ENCODE peak calls at places on chromosomes 4 and X, in nine cellular contexts. Q, R, S, D, N, M, B, E and A are unnamed samples.
A peak's percentile ranks its signal among the peaks of the same experiment; 100 is the strongest.

GRCh38 chr4:39054497-39054896 is 7.5 kb upstream of the KLHL5 start:
- DNase-seq in Q (no peak), R (no peak), E (no peak), D (no peak), B (no peak), N (no peak), M (no peak), S (no peak), A (no peak)

GRCh38 chr4:52877694-52878093 is 15.6 kb downstream of the RASL11B start:
- DNase-seq in N (no peak), R (no peak), S (no peak), E (no peak), M (no peak), B (no peak), D (no peak), Q (no peak), A (no peak)

GRCh38 chrX:24023538-24023937 is 3.4 kb downstream of the KLHL15 start:
- DNase-seq in R (no peak), S (no peak), D (no peak), M (no peak), N (no peak), B (no peak), Q (no peak), E (no peak), A (no peak)

GRCh38 chr4:2337131-2337723 is 75.3 kb upstream of the MXD4 start:
- DNase-seq in D (no peak), R (no peak), Q (no peak), N (no peak), S (no peak), B (no peak), E (no peak), M (no peak), A (no peak)

GRCh38 chr4:89249716-89250361 is 57.8 kb downstream of the GPRIN3 start:
- DNase-seq in Q (peak; percentile 19), E (no peak), S (no peak), N (no peak), M (no peak), R (no peak), D (no peak), B (no peak), A (no peak)

GRCh38 chrX:56233100-56233499 is 944 bp downstream of the KLF8 start:
- DNase-seq in B (no peak), R (no peak), D (no peak), S (no peak), N (no peak), Q (no peak), M (no peak), E (no peak), A (no peak)

GRCh38 chr4:40607224-40607623 is 22.4 kb downstream of the RBM47 start:
- DNase-seq in E (no peak), N (no peak), Q (no peak), R (no peak), M (no peak), S (no peak), D (no peak), B (no peak), A (no peak)

GRCh38 chr4:85127653-85128052 is 161.2 kb upstream of the WDFY3 start:
- DNase-seq in E (peak; percentile 59), B (peak; percentile 43), M (peak; percentile 47), D (peak; percentile 17), Q (peak; percentile 64), S (peak; percentile 77), N (peak; percentile 34), R (peak; percentile 35), A (no peak)

GRCh38 chrX:38108364-38108763 is 102.0 kb downstream of the SYTL5 start:
- DNase-seq in R (no peak), M (no peak), B (no peak), N (no peak), E (no peak), Q (no peak), D (peak; percentile 43), S (no peak), A (no peak)

GRCh38 chrX:19670321-19670750 is 155.0 kb upstream of the MAP3K15 start:
- DNase-seq in E (no peak), N (peak; percentile 21), Q (no peak), M (no peak), R (no peak), D (no peak), B (no peak), S (no peak), A (no peak)
- TF ChIP-seq MAX in E (no peak), N (no peak), Q (no peak), M (no peak), R (no peak), D (no peak), B (no peak), S (no peak), A (no peak)

DNA sequence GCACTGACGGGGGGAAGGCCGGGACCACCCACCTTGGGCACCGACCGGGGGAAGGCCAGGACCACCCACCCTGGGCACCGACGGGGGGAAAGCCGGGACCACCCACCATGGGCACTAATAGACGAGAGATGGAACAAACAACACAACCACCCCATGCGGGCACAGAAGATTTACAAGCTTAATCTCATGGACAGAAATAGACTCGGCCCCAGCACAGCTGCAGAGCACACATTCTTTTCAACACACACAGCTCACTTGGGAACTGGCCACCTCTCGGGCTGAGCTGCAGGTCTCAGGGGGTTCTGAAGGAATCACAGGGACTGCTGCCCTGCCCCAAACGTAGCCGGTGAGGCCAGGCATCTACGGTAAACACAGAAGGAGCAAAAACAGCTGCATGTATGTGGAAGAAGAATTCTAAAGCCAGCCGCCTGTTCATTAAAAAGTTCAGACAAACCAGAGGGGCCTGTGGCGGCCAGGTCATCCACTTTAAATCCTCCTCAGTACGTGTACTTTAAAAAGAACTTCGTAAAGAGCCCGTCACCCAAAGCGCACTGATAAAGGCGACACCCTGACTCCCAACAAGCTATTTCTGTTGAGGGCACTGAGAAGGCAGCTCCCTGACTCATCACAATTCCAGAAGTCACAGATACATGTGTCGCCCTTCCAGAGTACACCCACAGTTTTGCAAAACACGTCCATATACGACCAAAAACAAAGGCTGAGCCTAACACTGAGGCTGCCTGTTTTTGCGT is 17.7 kb downstream of the PPP2R3B start:
- DNase-seq in Q (no peak), S (no peak), B (peak; percentile 19), R (peak; percentile 39), D (no peak), M (no peak), E (no peak), N (no peak), A (no peak)
- TF ChIP-seq MAX in Q (no peak), S (no peak), B (no peak), R (no peak), D (no peak), M (no peak), E (no peak), N (no peak), A (no peak)

GRCh38 chr4:184165291-184165690 is 52.4 kb downstream of the ENPP6 start:
- DNase-seq in D (no peak), E (no peak), Q (peak; percentile 44), N (no peak), S (no peak), B (peak; percentile 6), R (no peak), M (no peak), A (no peak)
- TF ChIP-seq MAX in D (no peak), E (peak; percentile 46), Q (no peak), N (no peak), S (peak; percentile 37), B (no peak), R (no peak), M (no peak), A (no peak)

DNA sequence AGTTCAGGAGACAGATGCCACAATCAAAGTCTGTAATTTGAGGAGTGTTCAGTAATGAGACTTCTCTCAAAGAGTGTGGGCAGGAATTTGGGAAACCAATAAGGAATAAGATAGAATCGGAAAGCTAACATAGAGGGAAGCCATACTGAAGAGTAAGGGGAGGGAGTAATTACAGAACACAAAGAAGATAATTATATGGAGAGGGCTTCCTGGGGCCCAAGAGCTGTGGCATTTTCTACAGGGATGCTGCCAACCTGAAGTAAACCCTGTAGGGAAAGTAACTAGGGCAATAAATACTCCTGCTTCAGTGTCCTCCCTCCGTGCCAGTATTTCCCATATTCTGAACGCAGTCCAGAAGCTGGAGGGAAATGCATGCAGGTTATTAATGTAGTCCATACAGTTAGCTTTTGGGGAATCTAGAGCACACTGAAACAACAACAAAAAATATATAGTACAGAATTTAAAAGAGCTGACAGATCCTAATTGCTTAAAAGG is 48.2 kb downstream of the CXXC4 start:
- DNase-seq in M (no peak), R (no peak), E (no peak), Q (no peak), D (no peak), S (no peak), N (no peak), B (no peak), A (no peak)
- TF ChIP-seq MAX in M (no peak), R (no peak), E (no peak), Q (no peak), D (no peak), S (no peak), N (no peak), B (no peak), A (no peak)

DNA sequence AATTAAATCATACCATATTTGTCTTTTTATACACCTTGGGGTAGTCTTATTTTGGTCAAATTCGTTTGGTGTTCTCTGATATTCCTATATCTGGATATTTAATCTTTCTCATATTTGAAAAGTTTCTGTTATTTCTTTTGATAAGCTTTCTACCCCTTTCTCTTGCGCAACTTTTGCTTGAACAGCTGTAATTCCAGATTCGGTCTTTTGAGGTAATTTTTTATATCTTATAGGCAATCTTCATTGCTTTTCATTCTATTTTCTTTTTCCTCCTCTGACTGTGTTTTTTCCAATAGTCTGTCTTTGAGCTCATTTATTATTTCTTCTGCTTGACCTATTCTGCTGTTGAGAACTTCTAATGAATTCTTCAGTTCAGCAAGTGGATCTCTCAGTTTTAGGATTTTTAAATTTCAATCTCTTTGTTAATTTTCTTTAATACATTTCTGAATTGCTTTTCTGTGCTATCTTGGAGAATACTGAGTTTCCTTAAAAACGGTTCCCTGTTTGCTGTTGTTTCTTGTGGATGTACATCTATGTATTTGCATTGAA is 11.3 kb upstream of the MTHFD2L start:
- DNase-seq in B (no peak), R (no peak), E (no peak), D (no peak), N (no peak), M (no peak), Q (no peak), S (no peak), A (no peak)
- TF ChIP-seq MAX in B (no peak), R (no peak), E (no peak), D (no peak), N (no peak), M (no peak), Q (no peak), S (no peak), A (no peak)